ENCODE peak calls at places on chromosome 6, in six cellular contexts. W is ovary, F is IMR-90, N is EL, X is posterior vena cava, B is NCI-H69. P is an unnamed sample.

GRCh38 chr6:167350322-167350721 is 25.4 kb downstream of the TTLL2 start:
- DNase-seq in W (no peak), F (no peak), N (no peak), X (no peak), B (peak; percentile 33), P (no peak)

GRCh38 chr6:2630362-2630761 is 120.4 kb downstream of the MYLK4 start:
- DNase-seq in W (peak; percentile 65), F (peak; percentile 99), N (peak; percentile 97), X (peak; percentile 89), B (no peak), P (no peak)

GRCh38 chr6:96626749-96627353 is 63.9 kb downstream of the FHL5 start:
- DNase-seq in W (no peak), F (peak; percentile 38), N (peak; percentile 7), X (no peak), B (peak; percentile 94), P (no peak)

GRCh38 chr6:44722736-44723135 is 335.2 kb downstream of the CDC5L start:
- DNase-seq in W (no peak), F (no peak), N (no peak), X (no peak), B (no peak), P (no peak)

GRCh38 chr6:131858765-131859490 is 51.1 kb downstream of the ENPP1 start:
- DNase-seq in W (no peak), F (peak; percentile 82), N (peak; percentile 66), X (no peak), B (no peak), P (no peak)

GRCh38 chr6:109441069-109441816 is 719 bp downstream of the SMPD2 start:
- DNase-seq in W (peak; percentile 60), F (peak; percentile 47), N (peak; percentile 50), X (no peak), B (peak; percentile 66), P (peak; percentile 24)

GRCh38 chr6:103236923-103237322 is 1622.8 kb downstream of the HACE1 start:
- DNase-seq in W (no peak), F (no peak), N (no peak), X (no peak), B (peak; percentile 63), P (no peak)

GRCh38 chr6:13943943-13944342 is 19.2 kb downstream of the RNF182 start:
- DNase-seq in W (no peak), F (no peak), N (no peak), X (no peak), B (no peak), P (no peak)

GRCh38 chr6:28336284-28337024 is 506 bp upstream of the ZSCAN31 start:
- DNase-seq in W (no peak), F (peak; percentile 31), N (peak; percentile 29), X (no peak), B (peak; percentile 76), P (no peak)

GRCh38 chr6:63316113-63316512 is 3.7 kb downstream of the LGSN start:
- DNase-seq in W (no peak), F (no peak), N (no peak), X (no peak), B (no peak), P (no peak)

GRCh38 chr6:165819394-165819793 is 156.4 kb upstream of the PDE10A start:
- DNase-seq in W (peak; percentile 29), F (no peak), N (no peak), X (peak; percentile 72), B (no peak), P (no peak)

GRCh38 chr6:138798028-138798427 is 2.1 kb downstream of the ECT2L start:
- DNase-seq in W (no peak), F (no peak), N (no peak), X (no peak), B (peak; percentile 57), P (no peak)

GRCh38 chr6:154298297-154298696 is 58.3 kb downstream of the IPCEF1 start:
- DNase-seq in W (no peak), F (peak; percentile 58), N (no peak), X (no peak), B (no peak), P (no peak)

GRCh38 chr6:85677243-85677956 is 34.7 kb upstream of the SYNCRIP start:
- DNase-seq in W (no peak), F (no peak), N (peak; percentile 20), X (no peak), B (peak; percentile 30), P (no peak)

GRCh38 chr6:44010411-44011349 is 116.6 kb downstream of the MRPL14 start:
- DNase-seq in W (no peak), F (peak; percentile 100), N (peak; percentile 99), X (peak; percentile 78), B (peak; percentile 89), P (peak; percentile 36)

GRCh38 chr6:165671222-165671715 is 8.2 kb upstream of the PDE10A start:
- DNase-seq in W (no peak), F (no peak), N (no peak), X (no peak), B (no peak), P (no peak)

GRCh38 chr6:44101832-44102231 is 25.4 kb downstream of the MRPL14 start:
- DNase-seq in W (no peak), F (no peak), N (no peak), X (no peak), B (no peak), P (no peak)

GRCh38 chr6:62570372-62570771 is 284.3 kb upstream of the KHDRBS2 start:
- DNase-seq in W (no peak), F (no peak), N (no peak), X (no peak), B (no peak), P (no peak)

GRCh38 chr6:108944707-108945685 is 96.8 kb downstream of the ARMC2 start:
- DNase-seq in W (peak; percentile 77), F (peak; percentile 93), N (peak; percentile 84), X (no peak), B (peak; percentile 50), P (no peak)

GRCh38 chr6:166623318-166623717 is 3.7 kb downstream of the RPS6KA2 start:
- DNase-seq in W (no peak), F (no peak), N (no peak), X (no peak), B (no peak), P (no peak)

GRCh38 chr6:56618050-56618449 is 24.6 kb downstream of the DST start:
- DNase-seq in W (no peak), F (no peak), N (no peak), X (no peak), B (no peak), P (no peak)

GRCh38 chr6:167661456-167662103 is 165.1 kb upstream of the AFDN start:
- DNase-seq in W (no peak), F (no peak), N (no peak), X (peak; percentile 83), B (no peak), P (no peak)

GRCh38 chr6:100304575-100304974 is 160.1 kb downstream of the SIM1 start:
- DNase-seq in W (no peak), F (no peak), N (peak; percentile 18), X (no peak), B (peak; percentile 24), P (no peak)

GRCh38 chr6:159693894-159694545 is 979 bp upstream of the SOD2 start:
- DNase-seq in W (no peak), F (peak; percentile 36), N (no peak), X (no peak), B (no peak), P (no peak)

GRCh38 chr6:35601331-35602132 is 87.2 kb downstream of the FKBP5 start:
- DNase-seq in W (peak; percentile 40), F (peak; percentile 93), N (peak; percentile 88), X (no peak), B (peak; percentile 52), P (no peak)

GRCh38 chr6:41488064-41488391 is 58.2 kb upstream of the FOXP4 start:
- DNase-seq in W (no peak), F (no peak), N (no peak), X (no peak), B (no peak), P (no peak)

GRCh38 chr6:169501128-169501527 is 200.7 kb downstream of the WDR27 start:
- DNase-seq in W (no peak), F (no peak), N (no peak), X (no peak), B (no peak), P (no peak)

GRCh38 chr6:107140581-107140980 is 25.3 kb upstream of the BEND3 start:
- DNase-seq in W (no peak), F (no peak), N (no peak), X (no peak), B (no peak), P (no peak)

GRCh38 chr6:5525209-5525608 is 263.9 kb downstream of the FARS2 start:
- DNase-seq in W (no peak), F (peak; percentile 40), N (peak; percentile 43), X (no peak), B (no peak), P (no peak)

GRCh38 chr6:129843573-129843972 is 17.5 kb downstream of the TMEM244 start:
- DNase-seq in W (no peak), F (no peak), N (peak; percentile 54), X (no peak), B (no peak), P (no peak)

GRCh38 chr6:3841066-3841454 is 8.1 kb upstream of the FAM50B start:
- DNase-seq in W (no peak), F (no peak), N (peak; percentile 60), X (no peak), B (no peak), P (no peak)

GRCh38 chr6:21565431-21565830 is 28.1 kb upstream of the SOX4 start:
- DNase-seq in W (no peak), F (no peak), N (no peak), X (no peak), B (no peak), P (no peak)

GRCh38 chr6:113281014-113281810 is 575.9 kb upstream of the MARCKS start:
- DNase-seq in W (no peak), F (peak; percentile 25), N (peak; percentile 81), X (no peak), B (peak; percentile 40), P (no peak)

GRCh38 chr6:118263929-118264486 is 284.1 kb upstream of the PLN start:
- DNase-seq in W (no peak), F (peak; percentile 1), N (peak; percentile 18), X (no peak), B (peak; percentile 71), P (no peak)

GRCh38 chr6:138485005-138485545 is 14.2 kb downstream of the NHSL1 start:
- DNase-seq in W (no peak), F (peak; percentile 8), N (no peak), X (no peak), B (peak; percentile 51), P (no peak)

P was measured in dorsolateral prefrontal cortex.